ENCODE peak calls at places on chromosomes 4 and X, in ten cellular contexts. L, E, M, U, I, Y, C, R, N and D are unnamed samples.

GRCh38 chrX:141467442-141467841 is 117.1 kb downstream of the SPANXA1 start:
- DNase-seq in L (no peak), E (no peak), M (peak; percentile 7), U (no peak), I (no peak), Y (no peak), C (no peak), R (no peak), N (no peak), D (no peak)

GRCh38 chr4:85580489-85580888 is 105.5 kb downstream of the ARHGAP24 start:
- DNase-seq in L (no peak), E (no peak), M (no peak), U (no peak), I (no peak), Y (no peak), C (no peak), R (no peak), N (no peak), D (no peak)

GRCh38 chr4:152591361-152591760 is 55.5 kb upstream of the FBXW7 start:
- DNase-seq in L (no peak), E (peak; percentile 67), M (peak; percentile 13), U (peak; percentile 79), I (no peak), Y (peak; percentile 85), C (peak; percentile 92), R (peak; percentile 45), N (no peak), D (peak; percentile 77)

GRCh38 chr4:188976644-188977115 is 837.4 kb downstream of the TRIML1 start:
- DNase-seq in L (no peak), E (no peak), M (peak; percentile 72), U (no peak), I (no peak), Y (peak; percentile 75), C (peak; percentile 80), R (peak; percentile 87), N (peak; percentile 62), D (no peak)

GRCh38 chr4:137663376-137664054 is 131.2 kb upstream of the PCDH18 start:
- DNase-seq in L (no peak), E (no peak), M (no peak), U (no peak), I (no peak), Y (no peak), C (no peak), R (no peak), N (no peak), D (no peak)

GRCh38 chrX:41781500-41781899 is 57.5 kb downstream of the GPR82 start:
- DNase-seq in L (no peak), E (no peak), M (peak; percentile 26), U (no peak), I (no peak), Y (no peak), C (peak; percentile 56), R (peak; percentile 25), N (no peak), D (no peak)

GRCh38 chrX:15838017-15838416 is 16.6 kb downstream of the AP1S2 start:
- DNase-seq in L (no peak), E (no peak), M (no peak), U (no peak), I (no peak), Y (peak; percentile 43), C (no peak), R (no peak), N (no peak), D (no peak)

GRCh38 chrX:13646154-13646549 is 6.8 kb upstream of the TCEANC start:
- DNase-seq in L (peak; percentile 45), E (peak; percentile 63), M (peak; percentile 62), U (no peak), I (no peak), Y (peak; percentile 65), C (peak; percentile 72), R (peak; percentile 63), N (no peak), D (peak; percentile 70)

GRCh38 chr4:26217961-26218676 is 102.7 kb upstream of the RBPJ start:
- DNase-seq in L (peak; percentile 40), E (peak; percentile 21), M (peak; percentile 40), U (no peak), I (no peak), Y (no peak), C (peak; percentile 57), R (no peak), N (no peak), D (peak; percentile 66)

GRCh38 chr4:38904090-38904666 is 36.6 kb downstream of the FAM114A1 start:
- DNase-seq in L (no peak), E (no peak), M (no peak), U (no peak), I (no peak), Y (no peak), C (no peak), R (no peak), N (no peak), D (no peak)

GRCh38 chrX:65783746-65784145 is 116.3 kb downstream of the MSN start:
- DNase-seq in L (no peak), E (no peak), M (no peak), U (no peak), I (no peak), Y (no peak), C (no peak), R (no peak), N (no peak), D (no peak)

GRCh38 chrX:40175416-40176255 is 77.9 kb upstream of the BCOR start:
- DNase-seq in L (no peak), E (peak; percentile 80), M (peak; percentile 86), U (peak; percentile 97), I (no peak), Y (peak; percentile 69), C (peak; percentile 41), R (peak; percentile 88), N (no peak), D (peak; percentile 91)

GRCh38 chr4:134906404-134907023 is 704.9 kb upstream of the PABPC4L start:
- DNase-seq in L (no peak), E (no peak), M (no peak), U (no peak), I (no peak), Y (peak; percentile 34), C (peak; percentile 5), R (peak; percentile 18), N (no peak), D (no peak)

GRCh38 chr4:8210631-8211030 is 11.5 kb downstream of the SH3TC1 start:
- DNase-seq in L (no peak), E (no peak), M (no peak), U (no peak), I (no peak), Y (no peak), C (no peak), R (no peak), N (no peak), D (no peak)

GRCh38 chr4:126144838-126145237 is 830.1 kb downstream of the FAT4 start:
- DNase-seq in L (no peak), E (no peak), M (no peak), U (no peak), I (no peak), Y (no peak), C (peak; percentile 31), R (no peak), N (no peak), D (no peak)

GRCh38 chrX:103464071-103464773 is 55.1 kb downstream of the RAB40A start:
- DNase-seq in L (no peak), E (peak; percentile 16), M (peak; percentile 29), U (no peak), I (no peak), Y (peak; percentile 57), C (peak; percentile 37), R (peak; percentile 30), N (no peak), D (no peak)

GRCh38 chr4:16237715-16238114 is 11.4 kb upstream of the TAPT1 start:
- DNase-seq in L (no peak), E (no peak), M (no peak), U (no peak), I (no peak), Y (no peak), C (no peak), R (no peak), N (no peak), D (no peak)

GRCh38 chr4:185809517-185810071 is 2.4 kb downstream of the SORBS2 start:
- DNase-seq in L (no peak), E (no peak), M (no peak), U (no peak), I (no peak), Y (no peak), C (no peak), R (peak; percentile 51), N (no peak), D (no peak)

GRCh38 chr4:135515295-135515694 is 1313.7 kb upstream of the PABPC4L start:
- DNase-seq in L (no peak), E (no peak), M (peak; percentile 91), U (no peak), I (no peak), Y (no peak), C (no peak), R (no peak), N (no peak), D (no peak)

GRCh38 chr4:24425868-24426267 is 158.5 kb downstream of the DHX15 start:
- DNase-seq in L (no peak), E (no peak), M (no peak), U (no peak), I (no peak), Y (no peak), C (no peak), R (no peak), N (no peak), D (no peak)

GRCh38 chrX:64205441-64205734 is at the start of gene AMER1:
- DNase-seq in L (no peak), E (no peak), M (no peak), U (no peak), I (peak; percentile 1), Y (no peak), C (no peak), R (no peak), N (peak; percentile 24), D (no peak)

GRCh38 chr4:789571-790465 is 36.1 kb downstream of the CPLX1 start:
- DNase-seq in L (no peak), E (no peak), M (no peak), U (peak; percentile 77), I (no peak), Y (no peak), C (no peak), R (no peak), N (no peak), D (no peak)

GRCh38 chr4:26214994-26215393 is 105.8 kb upstream of the RBPJ start:
- DNase-seq in L (no peak), E (no peak), M (no peak), U (no peak), I (no peak), Y (no peak), C (no peak), R (no peak), N (no peak), D (no peak)

GRCh38 chr4:176238819-176239218 is 30.2 kb downstream of the ASB5 start:
- DNase-seq in L (no peak), E (no peak), M (peak; percentile 31), U (no peak), I (no peak), Y (no peak), C (peak; percentile 85), R (peak; percentile 18), N (peak; percentile 34), D (no peak)

GRCh38 chr4:22850630-22851029 is 157.9 kb downstream of the GBA3 start:
- DNase-seq in L (no peak), E (no peak), M (no peak), U (no peak), I (no peak), Y (no peak), C (no peak), R (peak; percentile 46), N (no peak), D (no peak)

GRCh38 chrX:30957753-30958152 is 68.7 kb upstream of the TAB3 start:
- DNase-seq in L (no peak), E (no peak), M (peak; percentile 27), U (no peak), I (no peak), Y (no peak), C (peak; percentile 13), R (no peak), N (no peak), D (no peak)

GRCh38 chr4:161133877-161134276 is 1029.9 kb downstream of the FSTL5 start:
- DNase-seq in L (no peak), E (no peak), M (peak; percentile 0), U (no peak), I (no peak), Y (no peak), C (no peak), R (no peak), N (no peak), D (no peak)

GRCh38 chr4:184664445-184665210 is 15.1 kb downstream of the PRIMPOL start:
- DNase-seq in L (no peak), E (no peak), M (peak; percentile 29), U (no peak), I (no peak), Y (peak; percentile 55), C (peak; percentile 59), R (no peak), N (no peak), D (no peak)